ENCODE peak calls at places on chromosomes 6 and 20, in five cellular contexts. Z is NCI-H510A, D is vagina, Y is globus pallidus, T is ecto neural progenitor cell. P is an unnamed sample.

GRCh38 chr6:31143148-31143547 is 4.3 kb upstream of the PSORS1C2 start:
- DNase-seq in Z (no peak), Y (no peak), D (no peak), T (no peak), P (no peak)

GRCh38 chr6:161198781-161199505 is 74.9 kb downstream of the AGPAT4 start:
- DNase-seq in Z (no peak), D (no peak), Y (no peak), T (no peak), P (peak; percentile 44)

GRCh38 chr6:167200806-167201205 is 43.0 kb upstream of the GPR31 start:
- DNase-seq in T (no peak), Y (no peak), D (no peak), Z (no peak), P (no peak)

GRCh38 chr6:157893238-157893637 is 70.2 kb downstream of the SNX9 start:
- DNase-seq in Y (no peak), Z (no peak), D (no peak), T (no peak), P (no peak)

GRCh38 chr6:113903666-113904330 is 46.7 kb downstream of the MARCKS start:
- DNase-seq in Z (no peak), D (no peak), Y (peak; percentile 2), T (no peak), P (peak; percentile 5)

GRCh38 chr20:49432562-49432961 is 49.9 kb downstream of the KCNB1 start:
- DNase-seq in Y (no peak), D (no peak), Z (no peak), T (no peak), P (no peak)

GRCh38 chr20:7773511-7773910 is 166.7 kb downstream of the HAO1 start:
- DNase-seq in Z (no peak), T (no peak), Y (no peak), D (no peak), P (no peak)

GRCh38 chr20:56989516-56989915 is 276.9 kb downstream of the BMP7 start:
- DNase-seq in D (no peak), T (no peak), Z (no peak), Y (no peak), P (no peak)

GRCh38 chr6:71205336-71205956 is 83.2 kb upstream of the OGFRL1 start:
- DNase-seq in T (no peak), D (no peak), Z (no peak), Y (no peak), P (no peak)

GRCh38 chr20:33773412-33774089 is 37.6 kb upstream of the CHMP4B start:
- DNase-seq in Y (no peak), T (no peak), Z (no peak), D (no peak), P (no peak)

GRCh38 chr6:40413231-40413755 is 173.9 kb downstream of the LRFN2 start:
- DNase-seq in Y (no peak), T (no peak), D (no peak), Z (no peak), P (no peak)

GRCh38 chr6:116220172-116220571 is 33.7 kb downstream of the TSPYL4 start:
- DNase-seq in D (no peak), Y (peak; percentile 88), Z (no peak), T (no peak), P (peak; percentile 86)

GRCh38 chr20:39670987-39671386 is 708.8 kb downstream of the DHX35 start:
- DNase-seq in Z (no peak), T (no peak), Y (no peak), D (no peak), P (no peak)

GRCh38 chr6:12467706-12468670 is 177.8 kb downstream of the EDN1 start:
- DNase-seq in Z (no peak), T (no peak), D (no peak), Y (no peak), P (no peak)

GRCh38 chr6:149862901-149863595 is 1.1 kb downstream of the LRP11 start:
- DNase-seq in Z (no peak), T (peak; percentile 75), Y (peak; percentile 70), D (no peak), P (peak; percentile 68)

GRCh38 chr6:131858765-131859490 is 51.1 kb downstream of the ENPP1 start:
- DNase-seq in D (no peak), Z (no peak), Y (no peak), T (no peak), P (no peak)

GRCh38 chr6:4564746-4565145 is 211.5 kb upstream of the CDYL start:
- DNase-seq in T (no peak), Y (peak; percentile 43), Z (no peak), D (no peak), P (peak; percentile 48)

GRCh38 chr6:34561227-34561530 is 5.0 kb upstream of the SPDEF start:
- DNase-seq in Z (no peak), T (no peak), D (no peak), Y (no peak), P (no peak)